ENCODE peak calls at places on chromosomes 1 and 21, in ten cellular contexts. P is fibroblast of mammary gland; I is stimulated activated CD4-positive, alpha-beta T cell treated with anti-CD3 and anti-CD28 coated beads, Interleukin-1b, Interleukin-23, amount 100 ng/mL, for 24 hours; E is activated CD8-positive, alpha-beta memory T cell treated with anti-CD3 and anti-CD28 coated beads for 24 hours; D is T-helper 1 cell; Y is RPMI7951; G is iris pigment epithelial cell; Z is GM04503; T is CD8-positive, alpha-beta T cell; O is nephron progenitor cell. M is an unnamed sample.

GRCh38 chr1:221897312-221897711 is 155.4 kb upstream of the DUSP10 start:
- DNase-seq in E (no peak), I (no peak), G (peak; percentile 59), Z (peak; percentile 76), Y (peak; percentile 96), T (no peak), P (peak; percentile 70), O (no peak), D (no peak), M (peak; percentile 57)

GRCh38 chr1:11790880-11791715 is 14.7 kb downstream of the MTHFR start:
- DNase-seq in T (no peak), O (no peak), I (no peak), P (peak; percentile 95), E (no peak), D (no peak), G (peak; percentile 78), Y (peak; percentile 90), Z (peak; percentile 89), M (peak; percentile 91)

GRCh38 chr1:58738873-58739272 is 39.0 kb upstream of the MYSM1 start:
- DNase-seq in O (no peak), E (no peak), D (no peak), Y (no peak), Z (no peak), P (no peak), T (no peak), I (no peak), G (no peak), M (no peak)

GRCh38 chr1:9101510-9102146 is 27.3 kb downstream of the GPR157 start:
- DNase-seq in Z (no peak), O (peak; percentile 61), E (no peak), I (no peak), G (peak; percentile 70), P (peak; percentile 63), D (peak; percentile 26), T (no peak), Y (peak; percentile 72), M (peak; percentile 35)

GRCh38 chr1:21189906-21190500 is 13.3 kb upstream of the EIF4G3 start:
- DNase-seq in D (no peak), Z (no peak), O (no peak), I (no peak), P (no peak), E (no peak), T (no peak), G (no peak), Y (no peak), M (no peak)

GRCh38 chr1:210332719-210333398 is 4.2 kb downstream of the HHAT start:
- DNase-seq in Z (no peak), P (peak; percentile 36), G (no peak), O (no peak), E (peak; percentile 67), T (peak; percentile 60), D (peak; percentile 89), Y (no peak), I (no peak), M (no peak)

GRCh38 chr1:212205006-212205405 is 80.2 kb upstream of the PPP2R5A start:
- DNase-seq in Z (no peak), T (no peak), G (no peak), Y (no peak), E (no peak), I (no peak), D (no peak), O (no peak), P (no peak), M (no peak)

GRCh38 chr1:222916067-222916466 is 101.2 kb downstream of the DISP1 start:
- DNase-seq in G (no peak), Y (no peak), I (no peak), D (no peak), P (no peak), E (no peak), T (no peak), O (no peak), Z (no peak), M (no peak)

GRCh38 chr1:31981976-31982375 is 31.7 kb upstream of the KHDRBS1 start:
- DNase-seq in Z (no peak), E (no peak), O (no peak), I (no peak), T (peak; percentile 59), P (no peak), G (no peak), Y (no peak), D (peak; percentile 85), M (no peak)

GRCh38 chr1:179231923-179232322 is 2.4 kb upstream of the ABL2 start:
- DNase-seq in O (no peak), I (no peak), P (peak; percentile 34), E (no peak), Y (no peak), Z (no peak), D (no peak), T (no peak), G (peak; percentile 61), M (no peak)

GRCh38 chr1:223319373-223319772 is 44.6 kb downstream of the SUSD4 start:
- DNase-seq in G (no peak), Z (no peak), P (no peak), D (no peak), T (no peak), O (no peak), Y (no peak), I (no peak), E (no peak), M (no peak)

GRCh38 chr21:41164981-41165650 is 2.8 kb upstream of the BACE2 start:
- DNase-seq in D (no peak), O (no peak), P (peak; percentile 86), I (no peak), Z (no peak), E (no peak), G (no peak), T (no peak), Y (peak; percentile 56), M (no peak)

M was measured in GM04504.